ENCODE peak calls at places on chromosomes 12 and 14, in six cellular contexts. N is choroid plexus epithelial cell, M is fibroblast of lung, I is sigmoid colon, T is lower leg skin, L is cardiac fibroblast. O is an unnamed sample.

GRCh38 chr12:128790653-128791373 is 32.9 kb downstream of the SLC15A4 start:
- DNase-seq in T (no peak), L (no peak), M (no peak), I (peak), N (no peak), O (no peak)

GRCh38 chr12:132377147-132377546 is 47.8 kb upstream of the GALNT9 start:
- DNase-seq in I (no peak), M (no peak), N (no peak), T (no peak), L (no peak), O (no peak)

GRCh38 chr12:54164402-54165145 is 24.2 kb downstream of the SMUG1 start:
- DNase-seq in N (no peak), M (no peak), L (no peak), I (no peak), T (no peak), O (no peak)

GRCh38 chr12:70840966-70841365 is 79.6 kb downstream of the PTPRR start:
- DNase-seq in M (no peak), T (no peak), L (peak), N (no peak), I (no peak), O (no peak)

GRCh38 chr12:112022241-112023016 is 9.2 kb downstream of the ERP29 start:
- DNase-seq in M (no peak), T (no peak), L (no peak), I (no peak), N (no peak), O (no peak)

GRCh38 chr12:43306066-43306465 is 245.9 kb downstream of the ADAMTS20 start:
- DNase-seq in M (peak), I (peak), L (peak), N (peak), T (no peak), O (no peak)

GRCh38 chr14:86712176-86712575 is 1182.2 kb downstream of the FLRT2 start:
- DNase-seq in L (no peak), I (no peak), N (peak), M (peak), T (no peak), O (no peak)

GRCh38 chr12:25495336-25496097 is 57.6 kb downstream of the LMNTD1 start:
- DNase-seq in M (peak), T (no peak), I (no peak), L (peak), N (peak), O (peak)

GRCh38 chr12:5524769-5525436 is 93.0 kb downstream of the NTF3 start:
- DNase-seq in N (no peak), T (peak), L (no peak), I (no peak), M (no peak), O (no peak)

GRCh38 chr12:92466391-92467305 is 236.1 kb upstream of the PLEKHG7 start:
- DNase-seq in N (no peak), T (no peak), M (peak), L (no peak), I (no peak), O (no peak)

GRCh38 chr12:67986632-67987031 is 2.6 kb upstream of the IFNG-AS1 start:
- DNase-seq in T (no peak), L (no peak), N (no peak), I (no peak), M (no peak), O (no peak)

GRCh38 chr12:95789126-95790024 is 1.2 kb downstream of the NTN4 start:
- DNase-seq in I (no peak), M (no peak), N (no peak), T (no peak), L (peak), O (no peak)

GRCh38 chr14:94885481-94886155 is 115.7 kb upstream of the GSC start:
- DNase-seq in I (no peak), N (no peak), L (no peak), M (no peak), T (no peak), O (no peak)

GRCh38 chr12:84874125-84874824 is 38.3 kb downstream of the SLC6A15 start:
- DNase-seq in M (peak), I (no peak), N (peak), T (no peak), L (peak), O (peak)

GRCh38 chr12:114335607-114336006 is 70.3 kb downstream of the TBX5 start:
- DNase-seq in T (peak), N (no peak), M (no peak), I (no peak), L (no peak), O (no peak)

GRCh38 chr12:56119361-56119796 is 1.3 kb downstream of the ZC3H10 start:
- DNase-seq in N (peak), L (peak), I (peak), T (no peak), M (peak), O (peak)

GRCh38 chr14:104136472-104137296 is 1.7 kb upstream of the KIF26A start:
- DNase-seq in T (peak), M (no peak), I (no peak), N (no peak), L (peak), O (no peak)

GRCh38 chr12:107480836-107481608 is 204.6 kb upstream of the PWP1 start:
- DNase-seq in T (peak), N (no peak), L (no peak), I (no peak), M (no peak), O (no peak)

GRCh38 chr12:68119724-68120211 is 39.8 kb downstream of the IFNG start:
- DNase-seq in I (no peak), M (no peak), L (no peak), N (no peak), T (no peak), O (no peak)

GRCh38 chr12:121534495-121535148 is 46.2 kb downstream of the KDM2B start:
- DNase-seq in T (no peak), L (no peak), M (no peak), N (no peak), I (peak), O (no peak)

GRCh38 chr12:117119592-117120198 is 20.5 kb upstream of the TESC start:
- DNase-seq in T (no peak), N (no peak), L (peak), I (no peak), M (no peak), O (no peak)

GRCh38 chr12:116483959-116484699 is 75.1 kb upstream of the MAP1LC3B2 start:
- DNase-seq in L (no peak), N (peak), M (peak), I (peak), T (no peak), O (no peak)

GRCh38 chr12:22978962-22979361 is 354.0 kb downstream of the ETNK1 start:
- DNase-seq in L (peak), I (no peak), T (no peak), M (peak), N (peak), O (peak)

GRCh38 chr14:84519836-84520235 is 1010.1 kb upstream of the FLRT2 start:
- DNase-seq in M (no peak), L (no peak), T (no peak), I (no peak), N (no peak), O (no peak)

GRCh38 chr12:53595212-53595611 is 31.0 kb downstream of the ATF7 start:
- DNase-seq in M (no peak), T (no peak), N (no peak), I (no peak), L (peak), O (no peak)

GRCh38 chr12:2274733-2275132 is 221.9 kb downstream of the CACNA1C start:
- DNase-seq in M (no peak), I (no peak), L (no peak), T (no peak), N (no peak), O (no peak)

GRCh38 chr12:2273751-2274150 is 221.0 kb downstream of the CACNA1C start:
- DNase-seq in N (no peak), T (no peak), M (no peak), I (no peak), L (no peak), O (no peak)

GRCh38 chr12:2271961-2272360 is 219.2 kb downstream of the CACNA1C start:
- DNase-seq in M (no peak), N (no peak), T (no peak), I (no peak), L (no peak), O (no peak)

GRCh38 chr12:2270846-2271245 is 218.1 kb downstream of the CACNA1C start:
- DNase-seq in I (no peak), M (no peak), T (peak), L (no peak), N (no peak), O (no peak)

GRCh38 chr12:2273288-2273687 is 220.5 kb downstream of the CACNA1C start:
- DNase-seq in T (no peak), L (peak), N (peak), M (peak), I (peak), O (no peak)
- TF ChIP-seq CTCF in T (no peak), L (peak), N (peak), M (peak), I (no peak), O (no peak)

GRCh38 chr12:119179335-119180021 is 747 bp downstream of the HSPB8 start:
- DNase-seq in L (peak), N (peak), T (no peak), I (peak), M (peak), O (no peak)

GRCh38 chr12:119182701-119183493 is 4.2 kb downstream of the HSPB8 start:
- DNase-seq in M (peak), N (peak), L (peak), T (no peak), I (no peak), O (no peak)

GRCh38 chr12:119180380-119181040 is 1.8 kb downstream of the HSPB8 start:
- DNase-seq in I (peak), M (peak), T (peak), N (peak), L (peak), O (no peak)

GRCh38 chr12:119181944-119182343 is 3.2 kb downstream of the HSPB8 start:
- DNase-seq in M (no peak), I (no peak), T (no peak), L (no peak), N (no peak), O (no peak)

GRCh38 chr12:119181202-119181601 is 2.5 kb downstream of the HSPB8 start:
- DNase-seq in M (no peak), I (no peak), T (no peak), N (no peak), L (no peak), O (no peak)
- H3K4me3 ChIP-seq in M (no peak), I (peak), T (no peak), N (peak), L (peak), O (no peak)

DNA sequence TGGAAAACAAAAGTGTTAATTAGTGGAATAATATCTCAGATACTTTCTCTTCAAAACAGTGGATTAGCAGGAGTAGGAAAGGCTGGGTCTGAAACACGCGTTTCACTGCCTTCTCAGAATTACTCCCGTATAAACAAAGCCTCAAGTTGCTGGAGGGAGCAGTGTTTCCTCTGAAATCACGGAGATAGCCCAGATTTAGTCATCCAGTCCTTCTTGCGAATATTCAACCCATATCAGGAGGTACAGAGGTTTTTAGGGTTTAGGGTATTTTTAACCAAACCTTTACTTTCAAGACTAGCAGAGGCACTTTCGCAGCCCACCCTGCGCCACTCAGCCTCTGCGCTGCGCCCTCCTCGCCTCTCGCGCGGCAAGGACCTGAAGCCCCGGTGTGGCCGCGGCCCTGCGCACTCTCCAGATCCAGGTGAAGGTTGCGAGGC is 2.1 kb upstream of the SAMD4A start:
- DNase-seq in M (peak), I (peak), L (peak), N (peak), T (no peak), O (no peak)
- TF ChIP-seq CTCF in M (no peak), I (no peak), L (no peak), N (peak), T (no peak), O (no peak)

GRCh38 chr12:52191841-52192791 is at the start of gene KRT80:
- DNase-seq in I (peak), T (peak), N (peak), L (peak), M (peak), O (peak)
- H3K4me3 ChIP-seq in I (no peak), T (no peak), N (no peak), L (no peak), M (no peak), O (no peak)

O was measured in HFF-Myc.